ENCODE peak calls at places on chromosomes 4 and X, in six cellular contexts. C, J, E, N, A and Q are unnamed samples. For H3K9me3, the result is how much of the 10 kb centered on the place peaks cover.

GRCh38 chrX:151169783-151170182 is 6.6 kb upstream of the GPR50 start:
- DNase-seq in J (no peak), C (no peak), E (no peak), A (no peak), N (no peak), Q (no peak)

GRCh38 chr4:173498023-173498422 is 32.0 kb downstream of the HAND2 start:
- DNase-seq in N (no peak), J (no peak), E (no peak), A (no peak), C (no peak), Q (no peak)

GRCh38 chr4:17142232-17142711 is 243.8 kb upstream of the LDB2 start:
- DNase-seq in N (no peak), C (no peak), E (no peak), J (no peak), A (no peak), Q (peak)

GRCh38 chr4:184792950-184793555 is 32.7 kb downstream of the ACSL1 start:
- DNase-seq in N (no peak), C (no peak), J (no peak), E (no peak), A (no peak), Q (peak)

GRCh38 chr4:52983563-52984303 is 121.6 kb downstream of the RASL11B start:
- DNase-seq in A (no peak), E (peak), C (no peak), N (no peak), J (peak), Q (peak)

GRCh38 chr4:69781458-69782418 is 21.3 kb upstream of the SULT1B1 start:
- DNase-seq in N (no peak), E (no peak), A (no peak), J (no peak), C (no peak), Q (no peak)

GRCh38 chrX:120677017-120677652 is 47.3 kb upstream of the C1GALT1C1 start:
- DNase-seq in E (no peak), C (no peak), J (no peak), N (no peak), A (no peak), Q (no peak)

GRCh38 chr4:81504685-81505598 is 33.2 kb upstream of the RASGEF1B start:
- DNase-seq in J (peak), A (peak), N (no peak), E (no peak), C (peak), Q (no peak)

GRCh38 chrX:136643243-136643642 is 4.7 kb upstream of the CD40LG start:
- DNase-seq in J (no peak), A (no peak), C (no peak), E (no peak), N (no peak), Q (no peak)

GRCh38 chrX:13009256-13009655 is 34.3 kb downstream of the TMSB4X start:
- DNase-seq in A (no peak), N (peak), J (no peak), E (no peak), C (peak), Q (no peak)

GRCh38 chr4:20281453-20281852 is 29.7 kb downstream of the SLIT2 start:
- DNase-seq in N (no peak), J (no peak), E (no peak), C (no peak), A (no peak), Q (no peak)

GRCh38 chr4:184807797-184808718 is 17.7 kb downstream of the ACSL1 start:
- DNase-seq in A (peak), N (no peak), E (no peak), J (no peak), C (no peak), Q (no peak)

GRCh38 chr4:146155152-146155724 is 20.3 kb upstream of the LSM6 start:
- DNase-seq in J (no peak), N (no peak), C (no peak), E (no peak), A (no peak), Q (no peak)

GRCh38 chr4:136392576-136392975 is 1139.7 kb downstream of the PCDH18 start:
- DNase-seq in C (no peak), N (no peak), J (no peak), E (no peak), A (no peak), Q (no peak)

DNA sequence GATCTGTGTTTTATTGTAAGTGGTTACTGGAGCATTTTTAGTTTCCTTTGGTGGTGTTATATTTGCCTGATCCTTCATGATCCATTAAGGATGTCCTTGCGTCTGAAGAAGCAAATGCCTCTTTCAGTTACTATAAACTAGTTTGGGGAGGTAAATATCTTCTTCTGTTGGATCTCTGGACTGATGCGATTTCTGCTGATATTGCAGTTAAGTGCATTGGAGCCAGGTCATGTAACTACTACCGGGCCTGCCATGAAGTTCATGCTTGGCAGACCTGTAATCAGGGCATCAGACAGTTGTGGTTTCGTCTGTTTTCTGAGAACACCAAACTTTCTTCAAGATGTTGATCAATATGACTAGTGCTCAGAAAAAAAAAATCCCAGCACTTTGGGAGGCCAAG is 22.9 kb downstream of the ZNF718 start:
- DNase-seq in N (no peak), E (no peak), C (no peak), A (no peak), J (no peak), Q (no peak)
- H3K9me3 ChIP-seq in N (half or more), E (under half), C (half or more), A (half or more), J (half or more), Q (half or more)

DNA sequence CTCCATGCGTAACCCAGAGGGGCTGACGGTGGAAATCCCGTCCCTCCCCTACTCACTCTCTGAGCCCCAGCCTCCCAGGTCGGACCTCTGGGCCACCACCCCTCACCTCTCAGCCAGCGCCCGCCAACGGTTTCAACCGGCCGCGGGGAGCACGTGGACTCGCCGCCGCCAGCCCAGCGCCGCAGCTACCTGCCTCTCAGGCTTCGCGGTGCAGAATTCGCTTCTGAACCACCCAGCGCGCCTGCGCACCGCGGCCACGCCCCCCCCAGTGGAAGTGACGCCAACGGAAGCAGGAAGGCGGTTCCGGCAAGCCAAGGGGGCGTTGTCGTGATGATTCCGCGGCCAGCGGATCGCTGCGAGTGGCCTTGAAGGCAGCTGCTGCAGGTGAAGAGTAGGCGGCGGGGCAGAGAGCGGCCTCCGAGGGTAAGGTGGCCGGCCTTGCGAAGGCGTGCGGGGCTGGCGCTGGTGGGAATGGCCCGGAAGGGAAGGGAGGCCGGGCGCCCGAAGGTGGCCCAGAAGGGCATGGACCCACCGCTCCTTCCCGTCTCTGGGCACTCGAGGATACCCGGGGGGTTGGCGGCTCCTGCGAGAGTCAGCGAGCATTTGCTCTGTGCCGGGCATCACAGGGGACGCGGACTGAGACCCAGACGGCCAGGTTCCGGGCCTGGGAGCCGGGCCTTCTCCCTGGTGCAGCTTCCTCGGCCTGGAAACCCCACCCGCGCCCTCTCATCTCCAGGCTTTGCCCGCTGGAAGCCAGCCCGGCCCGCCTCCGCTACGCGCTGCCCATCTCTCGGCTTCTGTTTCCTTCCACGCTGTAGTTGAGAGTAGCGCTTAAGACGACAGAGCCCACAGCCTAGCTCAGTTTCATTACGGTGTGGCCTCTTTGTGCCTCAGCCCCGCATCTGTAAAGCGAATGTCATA is at the start of the genes LYAR and ZBTB49:
- DNase-seq in J (peak), C (peak), A (peak), E (peak), N (peak), Q (peak)
- H3K4me3 ChIP-seq in J (peak), C (peak), A (peak), E (peak), N (peak), Q (peak)

GRCh38 chrX:10556405-10556804 is 64.0 kb downstream of the MID1 start:
- DNase-seq in A (no peak), J (no peak), E (no peak), C (no peak), N (no peak), Q (no peak)
- H3K9me3 ChIP-seq in A (under half), J (under half), E (under half), C (under half), N (under half), Q (under half)

DNA sequence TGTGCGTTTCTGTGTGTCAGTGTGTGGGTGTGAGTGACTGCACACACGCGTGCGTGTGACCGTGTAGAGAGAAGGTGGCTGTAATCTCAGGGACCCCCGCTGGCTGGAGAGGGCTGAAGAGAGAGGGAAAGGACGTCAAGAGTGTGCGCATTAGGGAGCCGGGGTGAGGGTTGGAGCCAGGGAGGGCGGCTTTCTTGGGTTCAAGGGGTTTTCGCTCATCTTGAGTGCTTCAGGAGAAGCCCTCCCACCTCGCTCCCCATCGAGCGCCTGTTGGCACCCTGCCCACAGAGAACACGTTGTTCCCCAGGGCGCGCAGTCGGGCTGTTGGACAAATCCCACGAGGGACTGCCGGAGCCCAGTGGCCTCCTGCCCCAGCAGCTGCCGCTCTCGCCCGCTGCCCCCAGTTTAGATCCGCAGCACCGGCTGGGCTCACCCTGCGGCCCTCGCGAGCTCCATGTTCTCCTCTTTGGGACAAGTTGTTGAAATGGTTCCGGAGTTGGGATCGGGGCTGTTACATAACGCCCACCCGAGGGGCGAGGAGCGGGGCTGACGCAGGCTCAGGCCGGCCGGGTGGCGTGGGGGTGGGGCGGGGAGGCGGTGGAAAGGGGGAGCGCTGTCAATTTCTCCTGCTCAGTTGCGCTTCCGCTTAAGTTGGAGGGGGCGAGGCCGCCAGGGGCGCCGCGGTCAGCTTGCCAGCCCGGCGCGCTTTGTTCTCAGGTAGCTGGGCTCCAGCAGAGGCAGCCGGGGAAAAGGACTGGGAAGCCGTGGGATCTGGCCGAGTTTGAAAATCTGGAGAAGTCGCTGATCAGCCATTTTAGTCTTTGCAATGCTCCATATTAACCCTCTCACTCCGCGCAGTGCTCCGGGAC is 1.6 kb downstream of the GRIA2 start:
- DNase-seq in A (no peak), N (peak), C (no peak), J (no peak), E (no peak), Q (peak)
- H3K4me3 ChIP-seq in A (peak), N (peak), C (peak), J (no peak), E (no peak), Q (peak)

DNA sequence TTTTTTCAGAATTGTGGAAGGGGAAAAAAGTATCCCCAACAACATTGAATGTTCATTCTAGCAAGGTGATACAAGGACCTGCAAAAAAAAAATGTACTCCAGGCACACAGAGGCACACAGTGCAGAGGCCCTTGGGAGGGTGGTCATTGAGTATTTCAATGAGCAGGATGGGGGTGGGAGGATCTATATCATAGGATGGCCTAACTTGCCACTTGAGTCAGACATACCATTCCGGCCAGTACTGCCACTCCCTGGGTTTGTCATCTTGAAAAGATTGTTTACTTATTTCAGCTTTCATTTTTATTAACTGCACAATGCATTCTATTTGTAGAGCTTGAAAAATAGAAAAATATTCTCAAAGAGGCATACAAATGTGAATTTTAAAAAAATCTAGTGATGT is 18.7 kb downstream of the ZNF595 start:
- DNase-seq in N (no peak), A (no peak), J (no peak), E (no peak), C (no peak), Q (no peak)
- H3K9me3 ChIP-seq in N (half or more), A (half or more), J (half or more), E (under half), C (half or more), Q (half or more)

GRCh38 chrX:153725832-153726285 is 1.2 kb downstream of the ABCD1 start:
- DNase-seq in C (no peak), A (no peak), E (no peak), N (no peak), J (no peak), Q (no peak)
- H3K4me3 ChIP-seq in C (peak), A (peak), E (no peak), N (peak), J (no peak), Q (no peak)

GRCh38 chrX:66674506-66674905 is 35.6 kb upstream of the EDA2R start:
- DNase-seq in E (no peak), J (no peak), A (no peak), N (no peak), C (no peak), Q (no peak)

GRCh38 chrX:66677430-66677829 is 38.6 kb upstream of the EDA2R start:
- DNase-seq in C (no peak), E (no peak), A (no peak), N (no peak), J (no peak), Q (no peak)

GRCh38 chrX:66676990-66677389 is 38.1 kb upstream of the EDA2R start:
- DNase-seq in J (no peak), C (no peak), A (no peak), N (no peak), E (no peak), Q (peak)

GRCh38 chrX:66675541-66675940 is 36.7 kb upstream of the EDA2R start:
- DNase-seq in N (no peak), C (no peak), E (no peak), J (no peak), A (no peak), Q (no peak)

DNA sequence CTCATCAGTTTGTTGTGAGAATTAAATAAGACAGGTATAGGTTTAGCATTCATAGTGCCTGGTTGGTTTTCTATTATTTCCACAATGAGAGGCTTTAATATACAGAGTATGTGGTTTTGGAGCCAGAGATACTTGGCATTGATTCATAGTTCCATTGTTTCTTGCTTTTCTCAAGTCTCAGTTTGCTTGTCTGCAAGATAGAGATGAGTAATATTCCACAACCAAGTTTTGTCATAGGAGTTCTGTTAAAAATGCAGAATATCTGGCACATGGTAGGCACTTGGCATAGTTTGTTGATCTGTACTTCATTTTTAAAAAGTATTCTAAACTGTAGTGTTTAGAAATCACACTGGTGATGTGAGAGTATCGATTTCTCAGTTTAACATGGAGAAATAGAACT is 37.5 kb upstream of the EDA2R start:
- DNase-seq in C (no peak), E (no peak), N (no peak), A (no peak), J (no peak), Q (no peak)
- H3K9me3 ChIP-seq in C (under half), E (under half), N (under half), A (under half), J (under half), Q (under half)

GRCh38 chrX:100409316-100410082 is 574 bp downstream of the PCDH19 start:
- DNase-seq in N (no peak), C (no peak), J (no peak), A (no peak), E (no peak), Q (no peak)

GRCh38 chrX:100411802-100412333 is 1.8 kb upstream of the PCDH19 start:
- DNase-seq in N (no peak), C (no peak), E (no peak), A (no peak), J (no peak), Q (no peak)

GRCh38 chrX:100410901-100411801 is 1.1 kb upstream of the PCDH19 start:
- DNase-seq in A (no peak), C (no peak), E (no peak), J (no peak), N (no peak), Q (no peak)

GRCh38 chrX:100410083-100410590 is at the start of gene PCDH19:
- DNase-seq in E (no peak), A (peak), J (no peak), C (peak), N (no peak), Q (peak)

GRCh38 chrX:100413231-100413630 is 3.2 kb upstream of the PCDH19 start:
- DNase-seq in C (no peak), E (peak), A (peak), N (no peak), J (no peak), Q (peak)
- H3K4me3 ChIP-seq in C (no peak), E (no peak), A (no peak), N (no peak), J (no peak), Q (no peak)

GRCh38 chrX:48709522-48710117 is 13.1 kb downstream of the SUV39H1 start:
- DNase-seq in C (no peak), J (no peak), A (no peak), N (no peak), E (no peak), Q (no peak)

GRCh38 chrX:48713847-48714246 is 17.3 kb downstream of the SUV39H1 start:
- DNase-seq in C (no peak), J (peak), N (no peak), E (no peak), A (no peak), Q (no peak)

GRCh38 chrX:48711929-48712505 is 15.5 kb downstream of the SUV39H1 start:
- DNase-seq in A (no peak), E (no peak), C (no peak), J (no peak), N (no peak), Q (no peak)

GRCh38 chrX:48714573-48714972 is 18.0 kb downstream of the SUV39H1 start:
- DNase-seq in E (no peak), J (peak), A (no peak), N (no peak), C (no peak), Q (no peak)

DNA sequence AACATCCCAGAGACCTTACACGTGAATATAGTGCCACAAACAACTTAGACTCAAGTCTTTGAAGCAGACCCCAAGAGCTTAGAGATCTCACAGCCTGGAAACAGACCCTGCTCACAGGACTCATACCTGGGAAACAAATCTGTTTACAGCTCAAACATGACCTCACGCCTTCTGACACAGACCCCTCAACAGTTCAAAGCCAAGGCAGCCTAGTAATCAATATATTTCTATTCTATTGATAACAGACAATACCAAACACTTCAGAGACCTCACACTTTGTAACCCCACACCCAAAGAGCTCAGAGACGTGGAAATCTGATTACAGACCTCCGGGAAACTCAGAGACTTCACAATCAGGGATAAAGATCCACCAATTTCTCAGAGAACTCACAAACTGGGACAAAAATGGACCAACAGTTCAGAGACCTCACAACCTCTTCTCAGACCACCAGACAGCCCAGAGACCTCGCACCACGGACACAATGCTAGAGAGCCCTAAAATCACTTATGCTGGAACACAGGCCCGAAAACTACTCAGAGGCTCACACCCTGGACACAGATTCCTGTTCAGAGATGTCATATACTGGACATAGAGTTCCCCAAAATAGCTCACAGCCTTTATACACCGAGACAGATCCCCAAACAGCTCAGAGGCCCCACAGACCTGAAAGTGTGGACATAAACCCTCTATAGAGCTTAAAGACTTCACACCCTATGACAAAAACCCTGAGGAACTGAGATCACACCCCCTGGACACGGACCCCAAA is 14.8 kb downstream of the SUV39H1 start:
- DNase-seq in J (no peak), E (no peak), C (no peak), A (no peak), N (no peak), Q (no peak)
- H3K9me3 ChIP-seq in J (under half), E (under half), C (under half), A (under half), N (under half), Q (under half)